ENCODE peak calls at places on chromosomes 16 and 17, in eight cellular contexts. B, M, Z, P, Q, D, J and K are unnamed samples.

GRCh38 chr16:85027349-85027967 is at the start of gene KIAA0513:
- DNase-seq in Z (peak), B (peak), M (peak), P (peak), J (peak), Q (peak), D (peak), K (peak)

GRCh38 chr17:40480501-40481003 is 20.9 kb downstream of the TNS4 start:
- DNase-seq in P (no peak), Z (no peak), B (no peak), M (peak), Q (no peak), D (peak), J (peak), K (peak)

GRCh38 chr16:17365591-17366298 is 105.0 kb downstream of the XYLT1 start:
- DNase-seq in Q (no peak), J (no peak), M (peak), B (no peak), Z (no peak), P (peak), D (no peak), K (no peak)

GRCh38 chr16:58264961-58265479 is 29.8 kb downstream of the PRSS54 start:
- DNase-seq in Q (peak), M (peak), B (peak), Z (no peak), P (peak), D (peak), J (no peak), K (peak)

GRCh38 chr16:4924593-4925378 is 12.2 kb downstream of the PPL start:
- DNase-seq in P (no peak), J (no peak), Q (no peak), Z (no peak), M (no peak), B (no peak), D (peak), K (peak)

GRCh38 chr17:80781188-80781577 is 210.5 kb upstream of the CHMP6 start:
- DNase-seq in J (no peak), Z (no peak), Q (no peak), D (no peak), B (no peak), M (no peak), P (no peak), K (no peak)

GRCh38 chr17:48241131-48241591 is 133.6 kb downstream of the SNX11 start:
- DNase-seq in P (peak), Z (no peak), J (no peak), D (peak), B (peak), M (peak), Q (peak), K (peak)

GRCh38 chr16:84416407-84417321 is 48.3 kb downstream of the ATP2C2 start:
- DNase-seq in M (no peak), D (no peak), P (no peak), J (no peak), Q (no peak), Z (no peak), B (no peak), K (no peak)

GRCh38 chr16:56101480-56101879 is 89.8 kb upstream of the GNAO1 start:
- DNase-seq in M (no peak), D (no peak), J (no peak), Q (no peak), Z (no peak), P (no peak), B (no peak), K (no peak)

GRCh38 chr17:77723909-77724875 is 234.3 kb upstream of the TNRC6C start:
- DNase-seq in B (no peak), M (no peak), J (no peak), P (no peak), Z (no peak), D (no peak), Q (no peak), K (no peak)

GRCh38 chr16:30490210-30490609 is 17.7 kb downstream of the ITGAL start:
- DNase-seq in J (no peak), B (no peak), Z (no peak), P (peak), M (no peak), Q (peak), D (peak), K (peak)

GRCh38 chr16:57601801-57602478 is 26.5 kb upstream of the ADGRG1 start:
- DNase-seq in J (peak), B (peak), Z (peak), D (no peak), Q (peak), M (no peak), P (peak), K (no peak)

GRCh38 chr17:63446218-63446980 is at the start of gene CYB561:
- DNase-seq in D (peak), M (peak), Q (peak), Z (no peak), B (peak), J (peak), P (peak), K (peak)

GRCh38 chr16:10937068-10937859 is 5.0 kb downstream of the DEXI start:
- DNase-seq in B (no peak), Z (no peak), M (no peak), Q (no peak), J (no peak), D (no peak), P (no peak), K (no peak)

GRCh38 chr16:84823926-84824325 is 4.1 kb downstream of the CRISPLD2 start:
- DNase-seq in M (no peak), Z (no peak), J (no peak), Q (no peak), P (no peak), B (no peak), D (no peak), K (no peak)

GRCh38 chr16:46638947-46639925 is 18.1 kb upstream of the SHCBP1 start:
- DNase-seq in Q (no peak), D (peak), Z (no peak), B (no peak), P (peak), J (no peak), M (peak), K (no peak)

GRCh38 chr17:16381496-16381820 is 567 bp downstream of the UBB start:
- DNase-seq in J (no peak), D (peak), Q (no peak), M (peak), B (no peak), P (no peak), Z (no peak), K (no peak)

GRCh38 chr17:7029659-7030058 is 6.2 kb upstream of the SLC16A13 start:
- DNase-seq in D (no peak), Z (no peak), Q (no peak), M (no peak), P (no peak), J (peak), B (no peak), K (no peak)

GRCh38 chr17:59331929-59332889 is 754 bp downstream of the YPEL2 start:
- DNase-seq in P (peak), D (no peak), J (peak), Q (no peak), Z (no peak), M (peak), B (no peak), K (no peak)

GRCh38 chr17:80311216-80311827 is 50.7 kb downstream of the RNF213 start:
- DNase-seq in Z (no peak), P (no peak), J (no peak), Q (no peak), D (no peak), M (no peak), B (no peak), K (no peak)

GRCh38 chr17:48577330-48577945 is 712 bp downstream of the HOXB4 start:
- DNase-seq in D (no peak), M (peak), Z (no peak), B (no peak), Q (peak), P (peak), J (no peak), K (no peak)

GRCh38 chr16:85860413-85861094 is 38.4 kb upstream of the IRF8 start:
- DNase-seq in Q (no peak), D (no peak), J (no peak), Z (no peak), M (no peak), B (no peak), P (peak), K (no peak)

GRCh38 chr16:56892705-56893104 is 27.7 kb downstream of the SLC12A3 start:
- DNase-seq in M (no peak), Z (no peak), J (no peak), D (no peak), P (no peak), Q (no peak), B (no peak), K (no peak)

GRCh38 chr16:1821861-1822611 is 4.6 kb downstream of the HAGH start:
- DNase-seq in Q (no peak), Z (no peak), M (no peak), P (no peak), B (no peak), D (peak), J (no peak), K (no peak)

GRCh38 chr16:27703545-27703944 is 153.6 kb downstream of the KATNIP start:
- DNase-seq in Z (no peak), D (no peak), P (peak), M (peak), Q (no peak), J (no peak), B (no peak), K (no peak)

GRCh38 chr17:15257316-15257925 is 7.7 kb downstream of the PMP22 start:
- DNase-seq in Z (no peak), P (peak), B (peak), D (peak), J (peak), M (peak), Q (peak), K (peak)

GRCh38 chr17:57523926-57524634 is 221.0 kb downstream of the CCDC182 start:
- DNase-seq in Z (no peak), D (peak), J (no peak), M (peak), Q (no peak), P (peak), B (peak), K (peak)

GRCh38 chr17:40479754-40480480 is 21.5 kb downstream of the TNS4 start:
- DNase-seq in Q (no peak), D (peak), Z (no peak), M (no peak), B (no peak), P (no peak), J (no peak), K (no peak)

GRCh38 chr16:31061126-31061812 is 12.8 kb downstream of the ZNF668 start:
- DNase-seq in D (no peak), M (no peak), J (no peak), P (no peak), B (no peak), Z (no peak), Q (no peak), K (no peak)